ENCODE peak calls at places on chromosomes 16 and 17, in five cellular contexts. X is CD8-positive, alpha-beta memory T cell; E is lower lobe of right lung; P is thoracic aorta; K is HT1080. I is an unnamed sample.

GRCh38 chr17:81841866-81842265 is 7.0 kb upstream of the PPP1R27 start:
- DNase-seq in X (no peak), E (no peak), P (no peak), K (no peak), I (no peak)

GRCh38 chr17:74860229-74860998 is 729 bp upstream of the GRIN2C start:
- DNase-seq in X (peak), E (no peak), P (no peak), K (no peak), I (no peak)

GRCh38 chr16:50224297-50224696 is 42.1 kb upstream of the ADCY7 start:
- DNase-seq in X (no peak), E (no peak), P (no peak), K (no peak), I (no peak)

GRCh38 chr17:78995022-78995760 is 14.4 kb downstream of the CANT1 start:
- DNase-seq in X (no peak), E (no peak), P (no peak), K (no peak), I (no peak)

GRCh38 chr16:4317471-4318170 is 1.8 kb downstream of the GLIS2 start:
- DNase-seq in X (no peak), E (no peak), P (no peak), K (no peak), I (no peak)

GRCh38 chr16:78127130-78127529 is 27.7 kb downstream of the WWOX start:
- DNase-seq in X (no peak), E (no peak), P (no peak), K (peak), I (peak)

GRCh38 chr17:41263212-41263611 is 2.0 kb upstream of the KRTAP9-6 start:
- DNase-seq in X (no peak), E (no peak), P (no peak), K (no peak), I (no peak)

GRCh38 chr16:67398546-67399217 is 5.4 kb upstream of the TPPP3 start:
- DNase-seq in X (no peak), E (peak), P (no peak), K (no peak), I (no peak)